ENCODE peak calls at places on chromosomes 12 and 14, in six cellular contexts. V is Daoy; U is NCI-H2081; I is effector memory CD8-positive, alpha-beta T cell; W is MCF 10A; M is K562. K is an unnamed sample.

GRCh38 chr14:103721334-103722120 is 5.9 kb downstream of the ZFYVE21 start:
- DNase-seq in I (no peak), U (no peak), V (peak; percentile 95), M (no peak), W (peak; percentile 89), K (no peak)

GRCh38 chr12:120261951-120262851 is 3.3 kb downstream of the PXN start:
- DNase-seq in V (peak; percentile 71), U (no peak), I (no peak), M (peak; percentile 44), W (peak; percentile 90), K (no peak)

GRCh38 chr12:49916129-49916919 is 12.6 kb upstream of the FAIM2 start:
- DNase-seq in M (no peak), I (no peak), W (no peak), U (no peak), V (no peak), K (no peak)

GRCh38 chr12:9636150-9636549 is 28.4 kb upstream of the KLRB1 start:
- DNase-seq in W (no peak), M (no peak), U (no peak), V (no peak), I (no peak), K (no peak)

GRCh38 chr14:100900837-100901390 is 2.6 kb downstream of the RTL1 start:
- DNase-seq in I (no peak), V (peak; percentile 61), M (peak; percentile 70), U (peak; percentile 49), W (peak; percentile 35), K (peak; percentile 37)

GRCh38 chr14:65238456-65238855 is 136.1 kb upstream of the MAX start:
- DNase-seq in M (no peak), W (peak; percentile 86), V (peak; percentile 94), U (no peak), I (no peak), K (no peak)

GRCh38 chr12:81758421-81759214 is 532 bp downstream of the PPFIA2 start:
- DNase-seq in M (no peak), I (no peak), W (peak; percentile 48), U (peak; percentile 57), V (peak; percentile 42), K (peak; percentile 17)

GRCh38 chr12:108519558-108519957 is 4.5 kb downstream of the FICD start:
- DNase-seq in M (peak; percentile 59), W (peak; percentile 1), I (no peak), U (no peak), V (peak; percentile 18), K (peak; percentile 42)

GRCh38 chr12:4355843-4356327 is 23.6 kb downstream of the FGF23 start:
- DNase-seq in I (peak; percentile 35), W (peak; percentile 32), M (peak; percentile 60), V (peak; percentile 75), U (peak; percentile 22), K (no peak)

GRCh38 chr12:106125351-106126085 is 13.2 kb downstream of the NUAK1 start:
- DNase-seq in V (no peak), W (no peak), I (no peak), U (no peak), M (no peak), K (no peak)

GRCh38 chr12:46266382-46266791 is 2.5 kb downstream of the SLC38A1 start:
- DNase-seq in I (peak; percentile 43), V (peak; percentile 70), M (peak; percentile 36), U (peak; percentile 11), W (peak; percentile 81), K (no peak)

GRCh38 chr12:32419520-32419960 is 20.2 kb downstream of the FGD4 start:
- DNase-seq in V (peak; percentile 34), U (no peak), M (no peak), I (no peak), W (no peak), K (no peak)

GRCh38 chr14:51554339-51554920 is 97.3 kb upstream of the FRMD6 start:
- DNase-seq in U (no peak), W (peak; percentile 36), M (no peak), V (peak; percentile 93), I (no peak), K (no peak)

GRCh38 chr12:116962783-116963356 is 52.1 kb downstream of the FBXW8 start:
- DNase-seq in M (no peak), W (no peak), U (no peak), I (no peak), V (no peak), K (no peak)

GRCh38 chr12:110928700-110929099 is 8.3 kb upstream of the MYL2 start:
- DNase-seq in V (no peak), U (no peak), M (no peak), W (no peak), I (no peak), K (no peak)

GRCh38 chr12:38132139-38132538 is 184.4 kb upstream of the ALG10B start:
- DNase-seq in U (no peak), I (no peak), M (no peak), V (no peak), W (no peak), K (no peak)

GRCh38 chr14:89773644-89774316 is 180.8 kb downstream of the EFCAB11 start:
- DNase-seq in V (peak; percentile 84), M (no peak), I (peak; percentile 68), U (no peak), W (peak; percentile 56), K (no peak)

GRCh38 chr12:47858511-47859266 is 39.0 kb upstream of the HDAC7 start:
- DNase-seq in V (no peak), I (no peak), M (no peak), U (no peak), W (peak; percentile 93), K (no peak)

GRCh38 chr14:34035177-34035933 is 84.5 kb upstream of the EGLN3 start:
- DNase-seq in V (peak; percentile 13), M (no peak), W (peak; percentile 80), U (no peak), I (no peak), K (no peak)

GRCh38 chr12:1912580-1913376 is 5.7 kb downstream of the CACNA2D4 start:
- DNase-seq in W (peak; percentile 13), I (no peak), U (no peak), M (no peak), V (peak; percentile 51), K (peak; percentile 5)

GRCh38 chr12:90124289-90124688 is 415.7 kb upstream of the ATP2B1 start:
- DNase-seq in U (no peak), M (no peak), W (no peak), V (no peak), I (no peak), K (no peak)

GRCh38 chr14:88630565-88630964 is 67.7 kb downstream of the ZC3H14 start:
- DNase-seq in I (no peak), V (peak; percentile 90), M (no peak), W (no peak), U (no peak), K (no peak)

GRCh38 chr12:45130881-45131281 is 80.0 kb upstream of the DBX2 start:
- DNase-seq in M (peak; percentile 45), U (peak; percentile 64), W (peak; percentile 71), I (peak; percentile 12), V (peak; percentile 61), K (peak; percentile 50)

GRCh38 chr14:88987516-88987915 is 163.1 kb downstream of the TTC8 start:
- DNase-seq in W (peak; percentile 54), M (no peak), V (peak; percentile 65), I (no peak), U (no peak), K (no peak)

GRCh38 chr12:118271770-118272417 is 100.8 kb downstream of the TAOK3 start:
- DNase-seq in I (no peak), M (no peak), V (no peak), U (no peak), W (peak; percentile 59), K (no peak)

GRCh38 chr12:123445388-123446344 is 9.2 kb upstream of the RILPL2 start:
- DNase-seq in I (no peak), W (no peak), U (no peak), M (no peak), V (no peak), K (no peak)

GRCh38 chr12:2076196-2076570 is 23.4 kb downstream of the CACNA1C start:
- DNase-seq in V (no peak), U (no peak), I (no peak), W (no peak), M (no peak), K (no peak)

GRCh38 chr14:28609228-28609828 is 157.3 kb upstream of the FOXG1 start:
- DNase-seq in W (peak; percentile 78), I (no peak), V (peak; percentile 72), M (peak; percentile 19), U (peak; percentile 76), K (peak; percentile 4)

GRCh38 chr12:52199294-52199920 is 7.6 kb upstream of the KRT80 start:
- DNase-seq in V (no peak), I (no peak), U (peak; percentile 74), W (no peak), M (no peak), K (no peak)

GRCh38 chr12:79422060-79422812 is 268.5 kb downstream of the PAWR start:
- DNase-seq in V (no peak), U (no peak), I (no peak), W (no peak), M (no peak), K (no peak)

GRCh38 chr14:60488175-60488574 is 2.3 kb upstream of the C14orf39 start:
- DNase-seq in M (no peak), W (no peak), V (no peak), I (no peak), U (no peak), K (no peak)

GRCh38 chr12:70178038-70178437 is 65.2 kb upstream of the CNOT2 start:
- DNase-seq in V (no peak), I (no peak), U (no peak), W (no peak), M (no peak), K (no peak)

GRCh38 chr12:24227550-24227949 is 278.1 kb upstream of the SOX5 start:
- DNase-seq in W (peak; percentile 29), V (no peak), M (no peak), U (no peak), I (no peak), K (no peak)

GRCh38 chr14:38549549-38549948 is 293.7 kb upstream of the CLEC14A start:
- DNase-seq in U (no peak), M (no peak), I (no peak), V (no peak), W (no peak), K (no peak)

GRCh38 chr14:78088941-78089340 is 81.2 kb upstream of the NRXN3 start:
- DNase-seq in V (no peak), W (peak; percentile 10), I (no peak), M (no peak), U (no peak), K (no peak)

GRCh38 chr12:66693901-66694513 is 15.1 kb upstream of the GRIP1 start:
- DNase-seq in V (peak; percentile 59), W (peak; percentile 75), M (peak; percentile 48), U (peak; percentile 37), I (peak; percentile 24), K (peak; percentile 15)

GRCh38 chr12:98352218-98352811 is 163.1 kb upstream of the TMPO start:
- DNase-seq in U (no peak), V (peak; percentile 94), M (no peak), W (peak; percentile 77), I (no peak), K (no peak)

GRCh38 chr12:70543444-70543843 is 93.8 kb downstream of the PTPRB start:
- DNase-seq in U (no peak), M (no peak), I (no peak), V (peak; percentile 79), W (peak; percentile 96), K (no peak)

GRCh38 chr14:88611878-88612277 is 49.0 kb downstream of the ZC3H14 start:
- DNase-seq in I (no peak), U (no peak), M (no peak), W (no peak), V (no peak), K (no peak)